ENCODE peak calls at places on chromosome 20, in eight cellular contexts. One of them, this sample, is unnamed.

GRCh38 chr20:45097485-45098095 is 3.3 kb downstream of the KCNS1 start:
- DNase-seq in AG04450: no peak
- DNase-seq in LNCaP clone FGC: no peak
- DNase-seq in fibroblast of lung: peak; percentile 35
- DNase-seq in A549: peak; percentile 32
- DNase-seq in lung: no peak
- DNase-seq in fibroblast of the aortic adventitia: peak; percentile 50
- DNase-seq in pancreas: no peak
- DNase-seq in this sample: peak; percentile 13

GRCh38 chr20:37298190-37298939 is 8.9 kb downstream of the MANBAL start:
- DNase-seq in A549: peak; percentile 23
- DNase-seq in fibroblast of lung: no peak
- DNase-seq in LNCaP clone FGC: no peak
- DNase-seq in AG04450: no peak
- DNase-seq in pancreas: no peak
- DNase-seq in lung: no peak
- DNase-seq in fibroblast of the aortic adventitia: peak; percentile 74
- DNase-seq in this sample: no peak

GRCh38 chr20:57391439-57392129 is 388 bp downstream of the RBM38 start:
- DNase-seq in lung: no peak
- DNase-seq in A549: no peak
- DNase-seq in fibroblast of the aortic adventitia: peak; percentile 11
- DNase-seq in pancreas: peak; percentile 73
- DNase-seq in AG04450: no peak
- DNase-seq in LNCaP clone FGC: no peak
- DNase-seq in fibroblast of lung: peak; percentile 19
- DNase-seq in this sample: no peak

GRCh38 chr20:35274172-35275092 is 3.5 kb downstream of the MMP24OS start:
- DNase-seq in pancreas: no peak
- DNase-seq in A549: no peak
- DNase-seq in fibroblast of lung: no peak
- DNase-seq in LNCaP clone FGC: no peak
- DNase-seq in fibroblast of the aortic adventitia: no peak
- DNase-seq in AG04450: no peak
- DNase-seq in lung: no peak
- DNase-seq in this sample: no peak

GRCh38 chr20:47358672-47359532 is 2.4 kb upstream of the ZMYND8 start:
- DNase-seq in AG04450: no peak
- DNase-seq in A549: peak; percentile 97
- DNase-seq in fibroblast of lung: peak; percentile 94
- DNase-seq in fibroblast of the aortic adventitia: peak; percentile 97
- DNase-seq in pancreas: peak; percentile 68
- DNase-seq in LNCaP clone FGC: peak; percentile 87
- DNase-seq in lung: peak; percentile 90
- DNase-seq in this sample: peak; percentile 93

GRCh38 chr20:5073154-5074049 is 46.4 kb downstream of the PCNA start:
- DNase-seq in fibroblast of lung: peak; percentile 61
- DNase-seq in LNCaP clone FGC: peak; percentile 93
- DNase-seq in AG04450: no peak
- DNase-seq in lung: peak; percentile 87
- DNase-seq in pancreas: peak; percentile 89
- DNase-seq in fibroblast of the aortic adventitia: peak; percentile 86
- DNase-seq in A549: peak; percentile 97
- DNase-seq in this sample: peak; percentile 56

GRCh38 chr20:46127396-46128010 is 9.4 kb downstream of the CD40 start:
- DNase-seq in pancreas: no peak
- DNase-seq in LNCaP clone FGC: no peak
- DNase-seq in A549: no peak
- DNase-seq in fibroblast of lung: no peak
- DNase-seq in fibroblast of the aortic adventitia: no peak
- DNase-seq in AG04450: no peak
- DNase-seq in lung: no peak
- DNase-seq in this sample: no peak

GRCh38 chr20:53595018-53595378 is 1.4 kb upstream of the ZNF217 start:
- DNase-seq in A549: no peak
- DNase-seq in LNCaP clone FGC: no peak
- DNase-seq in fibroblast of lung: no peak
- DNase-seq in pancreas: no peak
- DNase-seq in fibroblast of the aortic adventitia: no peak
- DNase-seq in lung: no peak
- DNase-seq in AG04450: no peak
- DNase-seq in this sample: peak; percentile 34

GRCh38 chr20:9412309-9412708 is 102.1 kb upstream of the LAMP5 start:
- DNase-seq in A549: no peak
- DNase-seq in LNCaP clone FGC: no peak
- DNase-seq in pancreas: no peak
- DNase-seq in lung: no peak
- DNase-seq in fibroblast of lung: no peak
- DNase-seq in AG04450: no peak
- DNase-seq in fibroblast of the aortic adventitia: no peak
- DNase-seq in this sample: no peak

GRCh38 chr20:58140787-58141396 is 87.6 kb downstream of the ANKRD60 start:
- DNase-seq in A549: no peak
- DNase-seq in lung: no peak
- DNase-seq in AG04450: no peak
- DNase-seq in LNCaP clone FGC: no peak
- DNase-seq in fibroblast of the aortic adventitia: no peak
- DNase-seq in pancreas: no peak
- DNase-seq in fibroblast of lung: no peak
- DNase-seq in this sample: no peak

GRCh38 chr20:47224300-47224791 is 132.2 kb downstream of the ZMYND8 start:
- DNase-seq in pancreas: no peak
- DNase-seq in fibroblast of lung: no peak
- DNase-seq in AG04450: no peak
- DNase-seq in fibroblast of the aortic adventitia: no peak
- DNase-seq in A549: no peak
- DNase-seq in lung: no peak
- DNase-seq in LNCaP clone FGC: no peak
- DNase-seq in this sample: no peak

GRCh38 chr20:63599396-63600050 is 25.5 kb upstream of the HELZ2 start:
- DNase-seq in AG04450: no peak
- DNase-seq in fibroblast of the aortic adventitia: no peak
- DNase-seq in lung: no peak
- DNase-seq in fibroblast of lung: no peak
- DNase-seq in A549: no peak
- DNase-seq in pancreas: no peak
- DNase-seq in LNCaP clone FGC: no peak
- DNase-seq in this sample: no peak

GRCh38 chr20:22490287-22491187 is 93.8 kb downstream of the FOXA2 start:
- DNase-seq in pancreas: peak; percentile 89
- DNase-seq in fibroblast of the aortic adventitia: peak; percentile 16
- DNase-seq in A549: peak; percentile 94
- DNase-seq in AG04450: no peak
- DNase-seq in LNCaP clone FGC: no peak
- DNase-seq in fibroblast of lung: no peak
- DNase-seq in lung: peak; percentile 68
- DNase-seq in this sample: no peak

GRCh38 chr20:48812600-48813445 is 15.0 kb downstream of the PREX1 start:
- DNase-seq in pancreas: no peak
- DNase-seq in fibroblast of lung: no peak
- DNase-seq in LNCaP clone FGC: no peak
- DNase-seq in fibroblast of the aortic adventitia: no peak
- DNase-seq in lung: no peak
- DNase-seq in A549: no peak
- DNase-seq in AG04450: no peak
- DNase-seq in this sample: no peak

GRCh38 chr20:10467985-10468845 is 33.1 kb downstream of the SLX4IP start:
- DNase-seq in A549: no peak
- DNase-seq in fibroblast of lung: peak; percentile 24
- DNase-seq in lung: no peak
- DNase-seq in fibroblast of the aortic adventitia: peak; percentile 31
- DNase-seq in LNCaP clone FGC: no peak
- DNase-seq in pancreas: no peak
- DNase-seq in AG04450: no peak
- DNase-seq in this sample: no peak

GRCh38 chr20:10466855-10467254 is 31.8 kb downstream of the SLX4IP start:
- DNase-seq in pancreas: no peak
- DNase-seq in AG04450: no peak
- DNase-seq in fibroblast of lung: no peak
- DNase-seq in lung: no peak
- DNase-seq in LNCaP clone FGC: no peak
- DNase-seq in fibroblast of the aortic adventitia: no peak
- DNase-seq in A549: no peak
- DNase-seq in this sample: no peak

GRCh38 chr20:10474606-10475184 is 39.6 kb downstream of the SLX4IP start:
- DNase-seq in fibroblast of the aortic adventitia: peak; percentile 28
- DNase-seq in pancreas: no peak
- DNase-seq in fibroblast of lung: no peak
- DNase-seq in AG04450: no peak
- DNase-seq in lung: no peak
- DNase-seq in A549: no peak
- DNase-seq in LNCaP clone FGC: no peak
- DNase-seq in this sample: no peak

GRCh38 chr20:10466325-10466724 is 31.2 kb downstream of the SLX4IP start:
- DNase-seq in A549: no peak
- DNase-seq in pancreas: no peak
- DNase-seq in fibroblast of lung: peak; percentile 81
- DNase-seq in fibroblast of the aortic adventitia: peak; percentile 76
- DNase-seq in LNCaP clone FGC: no peak
- DNase-seq in lung: no peak
- DNase-seq in AG04450: no peak
- DNase-seq in this sample: peak; percentile 26

DNA sequence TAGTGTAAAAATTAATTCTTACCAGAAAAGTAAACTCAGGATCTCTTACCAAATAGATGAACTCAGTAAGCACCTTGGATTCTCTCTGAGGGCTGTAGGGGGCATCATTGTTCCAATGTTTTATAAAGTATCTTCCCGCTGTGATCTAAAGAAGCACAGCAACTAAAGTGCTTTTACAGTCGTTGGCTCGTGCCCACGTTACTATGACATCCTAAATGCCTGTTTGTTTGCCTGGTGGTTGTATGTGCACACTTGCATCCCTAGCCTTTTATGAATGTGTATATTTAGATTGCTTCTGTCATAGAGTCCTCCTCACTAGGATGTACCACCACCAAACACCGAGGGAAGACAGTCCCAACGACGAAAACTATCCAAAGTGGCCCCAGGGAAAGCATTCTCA is 34.5 kb downstream of the SLX4IP start:
- DNase-seq in lung: peak; percentile 48
- DNase-seq in LNCaP clone FGC: peak; percentile 99
- DNase-seq in AG04450: peak; percentile 63
- DNase-seq in pancreas: no peak
- DNase-seq in fibroblast of the aortic adventitia: peak; percentile 93
- DNase-seq in fibroblast of lung: peak; percentile 77
- DNase-seq in A549: peak; percentile 89
- DNase-seq in this sample: peak; percentile 93
- H3K4me3 ChIP-seq in lung: no peak overlapping the region
- H3K4me3 ChIP-seq in LNCaP clone FGC: no peak overlapping the region
- H3K4me3 ChIP-seq in AG04450: no peak overlapping the region
- H3K4me3 ChIP-seq in pancreas: no peak overlapping the region
- H3K4me3 ChIP-seq in fibroblast of the aortic adventitia: no peak overlapping the region
- H3K4me3 ChIP-seq in fibroblast of lung: no peak overlapping the region
- H3K4me3 ChIP-seq in A549: no peak overlapping the region
- H3K4me3 ChIP-seq in this sample: no peak overlapping the region

GRCh38 chr20:21240394-21240793 is 62.7 kb upstream of the XRN2 start:
- DNase-seq in pancreas: no peak
- DNase-seq in lung: no peak
- DNase-seq in fibroblast of the aortic adventitia: no peak
- DNase-seq in AG04450: no peak
- DNase-seq in LNCaP clone FGC: no peak
- DNase-seq in A549: no peak
- DNase-seq in fibroblast of lung: no peak
- DNase-seq in this sample: no peak
- TF ChIP-seq CTCF in pancreas: no peak
- TF ChIP-seq CTCF in lung: no peak
- TF ChIP-seq CTCF in fibroblast of the aortic adventitia: no peak
- TF ChIP-seq CTCF in AG04450: no peak
- TF ChIP-seq CTCF in LNCaP clone FGC: no peak
- TF ChIP-seq CTCF in A549: no peak
- TF ChIP-seq CTCF in fibroblast of lung: no peak
- TF ChIP-seq CTCF in this sample: no peak

GRCh38 chr20:32474967-32475819 is 109.9 kb downstream of the NOL4L start:
- DNase-seq in LNCaP clone FGC: no peak
- DNase-seq in AG04450: peak; percentile 83
- DNase-seq in fibroblast of lung: peak; percentile 96
- DNase-seq in lung: peak; percentile 94
- DNase-seq in A549: peak; percentile 83
- DNase-seq in fibroblast of the aortic adventitia: peak; percentile 95
- DNase-seq in pancreas: peak; percentile 85
- DNase-seq in this sample: peak; percentile 98
- H3K4me3 ChIP-seq in LNCaP clone FGC: no peak overlapping the region
- H3K4me3 ChIP-seq in AG04450: peak overlapping the region; percentile 57
- H3K4me3 ChIP-seq in fibroblast of lung: peak overlapping the region; percentile 29
- H3K4me3 ChIP-seq in lung: no peak overlapping the region
- H3K4me3 ChIP-seq in A549: peak overlapping the region; percentile 34
- H3K4me3 ChIP-seq in fibroblast of the aortic adventitia: peak overlapping the region; percentile 65
- H3K4me3 ChIP-seq in pancreas: peak overlapping the region; percentile 31
- H3K4me3 ChIP-seq in this sample: peak overlapping the region; percentile 34

GRCh38 chr20:2387580-2387979 is 6.9 kb downstream of the TGM6 start:
- DNase-seq in fibroblast of the aortic adventitia: no peak
- DNase-seq in A549: no peak
- DNase-seq in fibroblast of lung: no peak
- DNase-seq in lung: no peak
- DNase-seq in AG04450: no peak
- DNase-seq in pancreas: no peak
- DNase-seq in LNCaP clone FGC: no peak
- DNase-seq in this sample: no peak
- TF ChIP-seq CTCF in fibroblast of the aortic adventitia: no peak
- TF ChIP-seq CTCF in A549: no peak
- TF ChIP-seq CTCF in fibroblast of lung: no peak
- TF ChIP-seq CTCF in lung: no peak
- TF ChIP-seq CTCF in AG04450: no peak
- TF ChIP-seq CTCF in pancreas: no peak
- TF ChIP-seq CTCF in LNCaP clone FGC: no peak
- TF ChIP-seq CTCF in this sample: no peak

DNA sequence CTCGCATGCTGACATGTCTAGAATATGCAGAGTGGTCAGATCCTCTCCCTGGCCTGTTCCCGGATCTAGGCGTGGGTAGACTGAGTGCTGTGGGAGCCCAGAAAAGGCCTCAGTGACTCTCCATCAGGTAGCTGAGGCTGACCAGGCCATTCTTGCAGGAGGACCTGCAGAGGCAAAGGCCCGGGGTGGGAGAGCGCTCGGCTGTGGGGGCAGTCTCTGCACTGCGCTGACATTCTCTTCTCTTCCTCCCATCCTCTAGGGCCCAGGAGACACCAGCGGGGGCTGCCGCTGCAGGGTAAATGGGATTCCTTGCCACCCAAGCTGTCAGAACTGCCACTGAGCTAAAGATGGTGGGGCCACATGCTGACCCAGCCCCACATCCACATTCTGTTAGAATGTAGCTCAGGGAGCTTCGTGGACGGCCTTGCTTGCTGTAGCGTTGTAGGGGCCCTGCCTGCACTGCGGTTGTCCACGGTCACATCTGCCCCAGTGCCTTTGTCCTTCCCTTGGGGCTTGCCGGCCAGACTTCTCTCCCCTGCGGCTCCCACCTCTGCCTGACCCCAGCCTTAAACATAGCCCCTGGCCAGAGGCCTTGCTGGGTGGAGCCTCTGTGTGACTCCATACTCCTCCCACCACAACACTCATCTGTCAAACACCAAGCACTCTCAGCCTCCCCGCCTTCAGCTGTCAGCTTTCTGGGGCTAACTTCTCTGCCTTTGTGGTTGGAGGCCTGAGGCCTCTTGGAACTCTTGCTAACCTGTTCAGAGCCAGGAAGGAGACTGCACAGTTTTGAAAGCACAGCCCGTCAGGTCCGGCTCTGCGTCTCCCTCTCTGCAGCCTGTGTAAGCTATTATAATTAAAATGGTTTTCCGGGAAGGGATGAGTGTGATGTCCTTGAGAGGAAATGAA is 22.2 kb downstream of the RBCK1 start:
- DNase-seq in fibroblast of the aortic adventitia: no peak
- DNase-seq in lung: no peak
- DNase-seq in fibroblast of lung: no peak
- DNase-seq in A549: no peak
- DNase-seq in pancreas: peak; percentile 50
- DNase-seq in LNCaP clone FGC: no peak
- DNase-seq in AG04450: no peak
- DNase-seq in this sample: no peak
- H3K4me3 ChIP-seq in fibroblast of the aortic adventitia: no peak overlapping the region
- H3K4me3 ChIP-seq in lung: no peak overlapping the region
- H3K4me3 ChIP-seq in fibroblast of lung: no peak overlapping the region
- H3K4me3 ChIP-seq in A549: no peak overlapping the region
- H3K4me3 ChIP-seq in pancreas: no peak overlapping the region
- H3K4me3 ChIP-seq in LNCaP clone FGC: no peak overlapping the region
- H3K4me3 ChIP-seq in AG04450: no peak overlapping the region
- H3K4me3 ChIP-seq in this sample: no peak overlapping the region